ENCODE peak calls at places on chromosomes 16 and 17, in seven cellular contexts. E is tibial nerve, F is anterior cingulate cortex, Q is neural crest cell, Z is iPS-NIHi11, C is esophagus squamous epithelium, V is lower leg skin. D is an unnamed sample.

GRCh38 chr16:57807252-57807967 is 5.1 kb upstream of the KIFC3 start:
- DNase-seq in E (no peak), F (no peak), Q (no peak), Z (no peak), C (no peak), V (no peak), D (peak)

GRCh38 chr16:69143116-69143515 is 10.7 kb downstream of the UTP4 start:
- DNase-seq in E (no peak), F (no peak), Q (no peak), Z (no peak), C (no peak), V (no peak), D (no peak)

GRCh38 chr17:57949649-57950048 is 5.6 kb downstream of the CUEDC1 start:
- DNase-seq in E (no peak), F (no peak), Q (no peak), Z (no peak), C (no peak), V (no peak), D (no peak)

GRCh38 chr17:43545383-43545632 is 832 bp downstream of the ETV4 start:
- DNase-seq in E (no peak), F (no peak), Q (no peak), Z (no peak), C (no peak), V (no peak), D (peak)

GRCh38 chr17:81859906-81860755 is at the start of gene P4HB:
- DNase-seq in E (no peak), F (no peak), Q (peak), Z (no peak), C (no peak), V (no peak), D (no peak)

GRCh38 chr16:82660078-82660645 is 33.4 kb downstream of the CDH13 start:
- DNase-seq in E (no peak), F (no peak), Q (no peak), Z (no peak), C (no peak), V (no peak), D (no peak)

GRCh38 chr17:50147841-50148225 is 2.6 kb downstream of the PPP1R9B start:
- DNase-seq in E (no peak), F (no peak), Q (no peak), Z (no peak), C (no peak), V (no peak), D (peak)

GRCh38 chr17:47928415-47928814 is 13.0 kb upstream of the PNPO start:
- DNase-seq in E (no peak), F (no peak), Q (no peak), Z (no peak), C (no peak), V (no peak), D (no peak)

GRCh38 chr17:15109608-15110007 is 155.5 kb downstream of the PMP22 start:
- DNase-seq in E (no peak), F (no peak), Q (no peak), Z (peak), C (no peak), V (no peak), D (no peak)

GRCh38 chr17:68048996-68049395 is 13.5 kb downstream of the KPNA2 start:
- DNase-seq in E (no peak), F (no peak), Q (no peak), Z (peak), C (no peak), V (no peak), D (no peak)

GRCh38 chr16:50209548-50210265 is 56.6 kb downstream of the TENT4B start:
- DNase-seq in E (no peak), F (no peak), Q (no peak), Z (no peak), C (no peak), V (no peak), D (peak)

GRCh38 chr16:50635505-50636392 is 45.4 kb downstream of the SNX20 start:
- DNase-seq in E (no peak), F (no peak), Q (no peak), Z (peak), C (no peak), V (no peak), D (no peak)

GRCh38 chr17:27559506-27559931 is 71.5 kb upstream of the LGALS9 start:
- DNase-seq in E (no peak), F (no peak), Q (no peak), Z (no peak), C (no peak), V (no peak), D (peak)

GRCh38 chr17:79988163-79988971 is 47.3 kb downstream of the TBC1D16 start:
- DNase-seq in E (no peak), F (no peak), Q (no peak), Z (no peak), C (no peak), V (no peak), D (peak)

GRCh38 chr17:33024688-33025486 is 33.2 kb downstream of the SPACA3 start:
- DNase-seq in E (no peak), F (no peak), Q (no peak), Z (no peak), C (no peak), V (no peak), D (no peak)

GRCh38 chr17:76481091-76481655 is 13.8 kb downstream of the AANAT start:
- DNase-seq in E (no peak), F (peak), Q (no peak), Z (no peak), C (no peak), V (no peak), D (peak)

GRCh38 chr16:31211960-31212359 is 2.0 kb upstream of the TRIM72 start:
- DNase-seq in E (no peak), F (no peak), Q (no peak), Z (no peak), C (no peak), V (no peak), D (no peak)

GRCh38 chr16:67263201-67263600 is 14.4 kb downstream of the SLC9A5 start:
- DNase-seq in E (no peak), F (no peak), Q (no peak), Z (no peak), C (no peak), V (no peak), D (no peak)

GRCh38 chr16:84176192-84177053 is 10.4 kb downstream of the TAF1C start:
- DNase-seq in E (no peak), F (no peak), Q (no peak), Z (no peak), C (no peak), V (no peak), D (no peak)